ENCODE peak calls at places on chromosomes 3 and 15, in five cellular contexts. G is cardiac muscle cell; U is AG04450; K is effector memory CD4-positive, alpha-beta T cell; F is psoas muscle. P is an unnamed sample.

GRCh38 chr3:115092220-115092791 is 54.8 kb downstream of the ZBTB20 start:
- DNase-seq in G (peak; percentile 79), U (peak; percentile 42), K (peak; percentile 50), F (peak; percentile 76), P (peak; percentile 79)

GRCh38 chr3:45943207-45943846 is at the start of gene CXCR6:
- DNase-seq in G (no peak), U (no peak), K (peak; percentile 29), F (no peak), P (no peak)

GRCh38 chr3:115187149-115187757 is 40.2 kb upstream of the ZBTB20 start:
- DNase-seq in G (no peak), U (no peak), K (no peak), F (no peak), P (no peak)

GRCh38 chr3:154900777-154901176 is 179.3 kb upstream of the MME start:
- DNase-seq in G (peak; percentile 18), U (no peak), K (no peak), F (no peak), P (no peak)

GRCh38 chr15:65338823-65339222 is 34.3 kb downstream of the RNU5B-1 start:
- DNase-seq in G (no peak), U (no peak), K (no peak), F (no peak), P (no peak)

GRCh38 chr3:26118165-26118564 is 328.3 kb downstream of the OXSM start:
- DNase-seq in G (no peak), U (no peak), K (no peak), F (no peak), P (no peak)

GRCh38 chr3:129625071-129625874 is 18.8 kb upstream of the PLXND1 start:
- DNase-seq in G (no peak), U (no peak), K (no peak), F (peak; percentile 58), P (no peak)

GRCh38 chr3:42036483-42036823 is 54.7 kb upstream of the TRAK1 start:
- DNase-seq in G (peak; percentile 88), U (peak; percentile 82), K (no peak), F (no peak), P (no peak)

GRCh38 chr15:40048155-40048792 is 9.3 kb upstream of the SRP14 start:
- DNase-seq in G (no peak), U (no peak), K (no peak), F (no peak), P (peak; percentile 60)

GRCh38 chr3:141478139-141478538 is 8.7 kb upstream of the RASA2 start:
- DNase-seq in G (no peak), U (no peak), K (no peak), F (no peak), P (no peak)

GRCh38 chr3:126551066-126551838 is 7.5 kb downstream of the C3orf22 start:
- DNase-seq in G (no peak), U (no peak), K (no peak), F (peak; percentile 48), P (peak; percentile 31)

GRCh38 chr3:115399751-115400150 is 223.6 kb upstream of the GAP43 start:
- DNase-seq in G (no peak), U (no peak), K (no peak), F (no peak), P (no peak)

GRCh38 chr3:120299403-120299802 is 14.4 kb upstream of the GPR156 start:
- DNase-seq in G (no peak), U (no peak), K (no peak), F (no peak), P (no peak)

GRCh38 chr3:41853495-41853894 is 108.4 kb downstream of the ULK4 start:
- DNase-seq in G (peak; percentile 53), U (no peak), K (no peak), F (no peak), P (no peak)

GRCh38 chr3:53147161-53147902 is 13.7 kb upstream of the PRKCD start:
- DNase-seq in G (no peak), U (no peak), K (no peak), F (no peak), P (peak; percentile 53)
- H3K27ac ChIP-seq in G (no peak overlapping the region), U (no peak overlapping the region), K (no peak overlapping the region), F (no peak overlapping the region), P (no peak overlapping the region)

GRCh38 chr3:157083824-157084223 is 76.1 kb downstream of the CCNL1 start:
- DNase-seq in G (no peak), U (no peak), K (no peak), F (no peak), P (no peak)

GRCh38 chr3:157086053-157086761 is 73.7 kb downstream of the CCNL1 start:
- DNase-seq in G (no peak), U (no peak), K (no peak), F (peak; percentile 79), P (peak; percentile 79)

GRCh38 chr3:157081681-157082210 is 78.2 kb downstream of the CCNL1 start:
- DNase-seq in G (peak; percentile 93), U (peak; percentile 73), K (peak; percentile 79), F (peak; percentile 95), P (peak; percentile 94)

GRCh38 chr3:157079677-157080369 is 80.1 kb downstream of the CCNL1 start:
- DNase-seq in G (peak; percentile 54), U (no peak), K (no peak), F (no peak), P (no peak)

GRCh38 chr3:157082305-157082981 is 77.5 kb downstream of the CCNL1 start:
- DNase-seq in G (peak; percentile 31), U (no peak), K (no peak), F (no peak), P (no peak)
- H3K27ac ChIP-seq in G (no peak overlapping the region), U (no peak overlapping the region), K (peak overlapping the region; percentile 41), F (no peak overlapping the region), P (no peak overlapping the region)

DNA sequence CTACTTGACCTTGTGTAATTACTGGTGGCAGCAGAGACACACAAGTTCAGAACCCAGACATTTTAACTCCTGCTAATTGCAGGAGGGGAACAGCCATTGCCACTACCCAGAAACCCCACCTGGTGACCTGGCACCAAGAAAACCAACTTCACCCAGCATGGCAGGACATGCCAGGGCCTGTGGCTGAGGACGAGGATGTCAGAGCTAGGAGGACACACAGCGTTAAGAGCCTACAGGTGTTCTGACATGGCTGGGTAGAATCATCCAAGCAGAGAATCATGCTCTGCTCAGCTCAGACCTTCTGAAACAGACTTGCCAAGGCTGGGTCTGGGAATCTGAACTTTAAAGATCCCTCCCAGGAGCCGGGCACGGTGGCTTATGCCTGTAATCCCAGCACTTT is 11.7 kb upstream of the SPATA12 start:
- DNase-seq in G (no peak), U (no peak), K (no peak), F (no peak), P (no peak)
- H3K27ac ChIP-seq in G (no peak overlapping the region), U (no peak overlapping the region), K (no peak overlapping the region), F (no peak overlapping the region), P (no peak overlapping the region)

GRCh38 chr3:107959767-107960166 is 131.1 kb downstream of the CD47 start:
- DNase-seq in G (peak; percentile 91), U (no peak), K (no peak), F (no peak), P (no peak)

GRCh38 chr3:107958151-107958550 is 132.7 kb downstream of the CD47 start:
- DNase-seq in G (peak; percentile 53), U (no peak), K (no peak), F (no peak), P (no peak)

GRCh38 chr3:107956991-107957467 is 133.8 kb downstream of the CD47 start:
- DNase-seq in G (peak; percentile 96), U (no peak), K (no peak), F (peak; percentile 86), P (peak; percentile 85)

GRCh38 chr3:107954845-107955244 is 136.0 kb downstream of the CD47 start:
- DNase-seq in G (no peak), U (no peak), K (no peak), F (no peak), P (no peak)

DNA sequence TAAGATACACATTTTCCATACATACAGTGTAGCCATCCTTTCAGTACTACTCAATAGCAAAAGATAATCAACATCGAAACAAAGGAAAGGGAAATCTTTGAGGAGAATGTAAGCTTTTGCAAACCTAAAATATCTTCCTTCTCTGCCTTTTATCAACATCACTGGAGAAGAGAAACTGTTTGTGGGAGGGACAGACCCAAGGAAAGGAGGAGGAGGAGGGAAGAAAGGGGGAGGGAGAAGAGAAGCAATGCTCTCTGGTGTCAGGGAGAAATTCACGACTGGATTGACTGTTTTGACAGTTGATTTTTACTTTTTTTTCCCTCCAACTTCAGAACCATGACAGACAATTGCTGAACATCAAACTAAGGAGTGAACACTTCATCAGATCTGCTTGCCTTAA is 133.3 kb downstream of the CD47 start:
- DNase-seq in G (peak; percentile 65), U (no peak), K (no peak), F (no peak), P (no peak)
- H3K27ac ChIP-seq in G (no peak overlapping the region), U (no peak overlapping the region), K (no peak overlapping the region), F (peak overlapping the region; percentile 48), P (peak overlapping the region; percentile 66)

GRCh38 chr3:99881121-99881524 is 63.5 kb downstream of the CMSS1 start:
- DNase-seq in G (no peak), U (no peak), K (no peak), F (no peak), P (no peak)
- H3K27ac ChIP-seq in G (no peak overlapping the region), U (no peak overlapping the region), K (no peak overlapping the region), F (peak overlapping the region; percentile 65), P (no peak overlapping the region)

DNA sequence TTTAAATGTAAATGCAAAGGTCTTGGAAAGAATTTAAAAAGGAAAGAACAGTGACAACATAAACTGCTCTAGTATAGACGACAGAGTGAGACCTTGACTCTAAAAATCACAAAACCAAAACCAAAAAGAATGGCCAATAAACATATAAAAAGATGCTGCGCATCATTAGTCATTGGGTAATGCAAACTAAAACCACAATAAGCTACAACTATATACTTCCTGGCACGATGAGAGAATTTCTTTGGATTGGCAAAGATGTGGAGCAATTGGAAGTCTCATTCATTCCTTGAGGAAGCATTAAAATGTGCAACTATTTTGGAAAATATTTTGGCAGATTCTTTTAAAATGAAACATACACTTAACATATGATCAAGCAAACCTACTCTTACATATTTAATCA is 98.7 kb upstream of the ZPLD1 start:
- DNase-seq in G (no peak), U (no peak), K (no peak), F (no peak), P (no peak)
- H3K27ac ChIP-seq in G (no peak overlapping the region), U (no peak overlapping the region), K (no peak overlapping the region), F (no peak overlapping the region), P (no peak overlapping the region)

DNA sequence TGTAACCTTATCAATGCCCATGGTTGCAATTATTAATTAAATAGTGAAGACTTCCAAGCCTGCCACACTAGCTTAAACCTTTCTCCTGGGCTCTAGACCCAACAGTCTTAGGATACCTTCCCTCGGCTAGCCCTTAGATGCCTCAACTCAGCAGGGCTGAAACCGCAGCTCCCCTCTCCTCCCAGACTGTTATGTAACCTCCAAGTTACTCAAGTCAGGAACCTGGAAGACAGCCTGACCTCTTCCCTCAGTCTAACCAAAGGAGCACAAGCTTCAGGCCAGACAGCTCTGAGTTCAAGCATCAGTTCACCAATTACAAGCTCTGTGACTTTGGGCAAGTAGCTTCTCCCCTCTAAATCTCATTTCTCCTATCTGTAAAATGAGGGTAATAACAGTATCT is 70.5 kb upstream of the HACD2 start:
- DNase-seq in G (peak; percentile 50), U (no peak), K (no peak), F (no peak), P (no peak)
- H3K27ac ChIP-seq in G (no peak overlapping the region), U (no peak overlapping the region), K (no peak overlapping the region), F (no peak overlapping the region), P (peak overlapping the region; percentile 77)